ENCODE peak calls at places on chromosome 11, in eight cellular contexts. Z, K, R, B, W, L, F and C are unnamed samples.

GRCh38 chr11:133011604-133012003 is 520.7 kb downstream of the OPCML start:
- DNase-seq in R (no peak), B (no peak), K (no peak), Z (no peak), F (no peak), L (no peak), W (no peak), C (no peak)

GRCh38 chr11:126716456-126717083 is 284.0 kb downstream of the KIRREL3 start:
- DNase-seq in Z (no peak), W (peak), R (peak), B (peak), K (no peak), F (peak), L (peak), C (peak)

GRCh38 chr11:95884364-95884763 is 39.5 kb downstream of the MTMR2 start:
- DNase-seq in K (peak), B (peak), W (no peak), R (peak), L (peak), F (peak), Z (peak), C (no peak)

GRCh38 chr11:100759106-100759505 is 72.0 kb downstream of the ARHGAP42 start:
- DNase-seq in Z (no peak), L (no peak), W (no peak), K (no peak), R (no peak), F (no peak), B (no peak), C (no peak)

GRCh38 chr11:40188848-40189247 is 1270.6 kb downstream of the LRRC4C start:
- DNase-seq in F (no peak), W (no peak), Z (no peak), K (peak), L (no peak), B (no peak), R (no peak), C (no peak)

GRCh38 chr11:85827768-85828639 is 17.1 kb upstream of the SYTL2 start:
- DNase-seq in Z (peak), F (peak), L (peak), K (peak), R (peak), B (peak), W (no peak), C (peak)

GRCh38 chr11:1307163-1307870 is 2.1 kb downstream of the TOLLIP start:
- DNase-seq in L (no peak), W (no peak), B (no peak), K (peak), F (no peak), Z (peak), R (no peak), C (peak)

GRCh38 chr11:36389006-36389405 is 92.9 kb downstream of the PRR5L start:
- DNase-seq in R (no peak), K (no peak), B (no peak), L (no peak), Z (no peak), W (no peak), F (no peak), C (no peak)

GRCh38 chr11:68684385-68685356 is at the start of gene GAL:
- DNase-seq in Z (peak), B (no peak), F (no peak), L (no peak), K (peak), R (no peak), W (peak), C (peak)

GRCh38 chr11:63761870-63762661 is 6.5 kb downstream of the ZFTA start:
- DNase-seq in B (no peak), L (no peak), R (no peak), Z (no peak), F (no peak), W (peak), K (no peak), C (no peak)

GRCh38 chr11:34030386-34030785 is 21.1 kb upstream of the CAPRIN1 start:
- DNase-seq in F (no peak), W (no peak), L (no peak), Z (peak), R (no peak), K (peak), B (no peak), C (no peak)

GRCh38 chr11:121358775-121359174 is 66.2 kb downstream of the SC5D start:
- DNase-seq in K (no peak), B (no peak), F (no peak), L (no peak), R (no peak), W (no peak), Z (no peak), C (no peak)

GRCh38 chr11:37597776-37598175 is 999.7 kb upstream of the RAG2 start:
- DNase-seq in K (no peak), F (no peak), R (no peak), L (no peak), Z (no peak), B (no peak), W (no peak), C (no peak)

GRCh38 chr11:93249437-93250210 is 51.8 kb upstream of the SLC36A4 start:
- DNase-seq in F (no peak), R (no peak), Z (no peak), K (no peak), L (no peak), B (no peak), W (no peak), C (no peak)

GRCh38 chr11:46948378-46949131 is 12.0 kb downstream of the CSTPP1 start:
- DNase-seq in F (peak), W (no peak), R (peak), K (peak), Z (peak), L (peak), B (peak), C (no peak)

GRCh38 chr11:63869171-63869591 is 30.3 kb downstream of the MARK2 start:
- DNase-seq in F (no peak), L (no peak), K (peak), Z (peak), W (no peak), R (no peak), B (no peak), C (no peak)

GRCh38 chr11:112025682-112026081 is 474 bp downstream of the DLAT start:
- DNase-seq in W (no peak), B (no peak), L (peak), Z (peak), R (peak), F (peak), K (peak), C (no peak)

GRCh38 chr11:60971520-60971919 is at the start of gene CD6:
- DNase-seq in Z (no peak), R (no peak), W (no peak), K (no peak), F (no peak), B (no peak), L (no peak), C (peak)

GRCh38 chr11:125314264-125315087 is 149.9 kb downstream of the PKNOX2 start:
- DNase-seq in K (no peak), R (no peak), B (no peak), F (no peak), Z (no peak), L (no peak), W (no peak), C (no peak)

DNA sequence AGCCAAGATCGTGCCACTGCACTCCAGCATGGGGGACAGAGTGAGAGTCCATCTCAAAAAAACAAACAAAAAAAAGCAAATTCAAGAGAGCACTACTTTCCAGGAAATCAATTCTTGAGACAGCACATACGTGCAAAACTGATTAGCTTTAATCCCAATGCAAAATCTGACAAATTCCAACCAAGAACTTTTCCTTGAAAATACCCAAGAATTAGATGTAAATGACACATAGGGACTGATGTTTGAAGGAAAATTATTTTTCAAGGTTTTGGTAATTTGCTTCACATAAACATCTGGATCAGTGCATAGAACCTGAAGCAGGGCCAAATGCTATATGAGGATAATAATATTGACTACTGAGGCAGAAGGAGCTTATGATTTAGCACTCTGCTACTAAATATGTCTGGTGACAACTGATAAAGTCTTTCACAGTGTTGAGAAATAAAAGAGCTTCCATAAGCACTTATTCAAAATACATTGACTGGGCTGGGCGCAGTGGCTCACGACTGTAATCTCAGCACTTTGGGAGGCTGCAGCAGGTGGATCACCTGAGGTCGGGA is 8.8 kb downstream of the MAJIN start:
- DNase-seq in Z (no peak), K (no peak), L (no peak), R (no peak), B (no peak), F (no peak), W (no peak), C (no peak)
- TF ChIP-seq CTCF in Z (no peak), K (no peak), L (no peak), R (no peak), B (no peak), F (no peak), W (no peak), C (no peak)

DNA sequence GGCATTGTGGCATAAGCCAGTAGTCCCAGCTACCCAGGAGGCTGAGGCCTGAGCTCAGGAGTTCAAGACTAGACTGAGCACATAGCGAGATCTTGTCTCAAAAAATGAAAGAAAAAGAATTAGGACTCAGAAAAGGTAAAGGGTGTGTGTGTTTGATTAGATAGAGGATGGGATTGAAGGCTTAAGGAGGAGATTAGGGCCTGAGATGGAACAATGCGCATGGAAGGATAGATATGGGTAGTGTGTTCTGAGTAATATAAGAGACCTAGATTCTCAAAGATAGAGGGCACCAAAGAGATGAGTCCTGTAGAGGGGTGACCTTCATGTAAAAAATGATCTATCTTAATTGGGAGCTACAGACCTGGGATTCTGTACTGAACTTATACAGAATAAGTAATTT is 17.3 kb upstream of the RAB30 start:
- DNase-seq in R (no peak), B (no peak), W (no peak), F (no peak), Z (no peak), K (no peak), L (no peak), C (no peak)
- TF ChIP-seq CTCF in R (no peak), B (peak), W (no peak), F (no peak), Z (no peak), K (no peak), L (no peak), C (no peak)

DNA sequence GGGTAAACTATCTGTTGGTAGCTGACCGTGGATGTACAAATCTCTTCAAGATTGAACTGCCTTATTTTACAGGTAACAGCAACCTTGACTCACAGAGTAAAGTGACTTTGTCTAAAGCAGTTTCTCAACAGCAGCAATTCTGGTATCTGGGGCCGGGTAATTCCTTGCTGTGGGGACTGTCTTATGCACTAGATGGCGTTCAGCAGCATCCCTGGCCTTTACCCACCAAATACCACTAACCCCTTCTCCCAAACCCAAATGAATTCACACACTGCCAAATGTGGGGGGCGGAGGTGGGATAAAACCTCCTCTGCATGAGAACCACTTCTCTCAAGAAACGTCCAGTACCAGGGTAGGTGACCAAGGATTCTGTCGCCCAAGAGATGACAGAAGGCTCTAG is 1.7 kb upstream of the INCENP start:
- DNase-seq in R (no peak), Z (no peak), L (peak), B (no peak), K (peak), W (peak), F (no peak), C (no peak)
- TF ChIP-seq CTCF in R (peak), Z (no peak), L (peak), B (peak), K (peak), W (no peak), F (peak), C (no peak)

GRCh38 chr11:108871152-108871551 is 206.3 kb downstream of the DDX10 start:
- DNase-seq in B (peak), K (peak), W (peak), L (peak), R (peak), F (peak), Z (no peak), C (peak)
- TF ChIP-seq CTCF in B (peak), K (peak), W (peak), L (peak), R (peak), F (peak), Z (peak), C (peak)

GRCh38 chr11:14905104-14906033 is 13.3 kb upstream of the CYP2R1 start:
- DNase-seq in B (no peak), L (peak), F (peak), R (peak), W (peak), Z (no peak), K (peak), C (peak)
- TF ChIP-seq CTCF in B (peak), L (peak), F (no peak), R (peak), W (peak), Z (peak), K (peak), C (peak)

GRCh38 chr11:7548659-7549283 is 35.0 kb downstream of the PPFIBP2 start:
- DNase-seq in W (peak), L (no peak), Z (no peak), R (no peak), F (no peak), B (no peak), K (peak), C (peak)
- TF ChIP-seq CTCF in W (peak), L (no peak), Z (no peak), R (peak), F (no peak), B (peak), K (peak), C (no peak)

DNA sequence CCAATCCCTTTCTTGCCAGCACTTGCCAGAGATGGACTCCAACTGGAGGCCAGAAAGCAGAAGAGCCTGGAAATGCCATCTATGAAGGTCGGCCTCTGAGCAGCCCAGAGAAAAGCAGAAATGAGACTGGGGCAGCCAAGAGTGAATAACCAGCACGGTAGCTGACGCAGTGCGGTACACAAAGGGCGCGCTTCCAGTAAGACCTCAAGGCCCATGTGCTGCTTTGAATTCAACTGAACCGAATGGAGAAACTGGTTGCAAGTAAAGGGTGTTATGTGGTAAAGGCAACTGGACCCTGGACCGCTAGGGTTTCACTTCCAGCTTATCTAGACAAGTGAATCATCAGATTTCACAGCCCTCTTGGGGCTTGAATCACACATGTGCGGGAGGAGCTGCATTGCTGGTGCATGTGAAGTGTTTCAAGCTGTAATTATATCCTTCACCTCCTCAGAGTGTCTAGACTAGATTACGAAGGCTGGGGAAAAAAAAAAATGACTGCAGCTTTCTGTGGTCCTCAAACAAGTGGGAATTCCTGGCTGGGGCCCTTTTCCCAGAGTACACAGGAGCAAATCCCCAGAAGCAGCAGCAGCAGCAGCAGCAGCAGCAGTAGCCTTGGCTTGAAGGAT is 128.9 kb downstream of the CCDC34 start:
- DNase-seq in F (peak), L (peak), K (peak), W (no peak), B (peak), R (peak), Z (peak), C (no peak)
- TF ChIP-seq CTCF in F (no peak), L (peak), K (peak), W (no peak), B (peak), R (peak), Z (no peak), C (no peak)